ENCODE peak calls at places on chromosomes 6 and 20, in nine cellular contexts. Z is CD8-positive, alpha-beta T cell; Q is SJSA1; I is IMR-90; D is adipocyte; P is small intestine; M is PC-3; C is GM23248; Y is ascending aorta. L is an unnamed sample. For H3K36me3, the result is how much of the 10 kb centered on the place peaks cover.

GRCh38 chr6:3057063-3057462 is 11.2 kb upstream of the RIPK1 start:
- DNase-seq in Q (no peak), M (no peak), P (no peak), Z (no peak), I (no peak), C (no peak), Y (no peak), D (no peak), L (no peak)

GRCh38 chr6:132395015-132395597 is 6.2 kb downstream of the MOXD1 start:
- DNase-seq in Z (no peak), C (no peak), Y (no peak), I (no peak), Q (no peak), P (no peak), D (no peak), M (no peak), L (no peak)

GRCh38 chr20:59002874-59003399 is 4.1 kb downstream of the CTSZ start:
- DNase-seq in M (no peak), C (no peak), P (no peak), Y (no peak), D (no peak), Q (no peak), I (no peak), Z (no peak), L (no peak)

GRCh38 chr20:63652192-63652980 is 838 bp downstream of the STMN3 start:
- DNase-seq in C (peak), Y (no peak), I (no peak), P (no peak), M (no peak), Z (no peak), D (peak), Q (no peak), L (peak)

GRCh38 chr6:45668705-45669104 is 291.0 kb upstream of the SUPT3H start:
- DNase-seq in Q (peak), P (no peak), M (no peak), C (no peak), Z (no peak), D (no peak), I (no peak), Y (no peak), L (no peak)

GRCh38 chr20:53444386-53444785 is 149.3 kb downstream of the ZNF217 start:
- DNase-seq in Z (no peak), Q (no peak), P (no peak), Y (no peak), D (no peak), C (no peak), M (no peak), I (no peak), L (no peak)

GRCh38 chr20:39823239-39823638 is 861.1 kb downstream of the DHX35 start:
- DNase-seq in C (peak), Z (no peak), P (no peak), M (no peak), Q (peak), D (peak), I (peak), Y (no peak), L (no peak)

GRCh38 chr6:72826744-72827438 is 205.0 kb downstream of the KCNQ5 start:
- DNase-seq in Q (no peak), D (peak), Y (no peak), P (no peak), I (peak), M (peak), Z (no peak), C (peak), L (no peak)

GRCh38 chr6:112946051-112946450 is 598.9 kb downstream of the RFPL4B start:
- DNase-seq in Z (no peak), D (no peak), Q (no peak), P (no peak), I (peak), M (no peak), C (no peak), Y (no peak), L (no peak)

GRCh38 chr20:21514553-21515251 is 838 bp upstream of the NKX2-2 start:
- DNase-seq in I (no peak), D (no peak), P (no peak), M (no peak), Y (no peak), Z (no peak), Q (peak), C (no peak), L (no peak)

GRCh38 chr20:63618291-63618980 is 8.5 kb downstream of the GMEB2 start:
- DNase-seq in C (no peak), Z (no peak), P (no peak), Q (no peak), M (no peak), Y (no peak), I (no peak), D (no peak), L (no peak)

GRCh38 chr6:11972270-11972669 is 39.8 kb upstream of the HIVEP1 start:
- DNase-seq in Z (no peak), M (no peak), Y (no peak), Q (no peak), I (no peak), C (no peak), D (no peak), P (no peak), L (no peak)

GRCh38 chr6:4460595-4461475 is 315.4 kb upstream of the CDYL start:
- DNase-seq in P (no peak), C (peak), I (peak), D (peak), Z (no peak), Q (no peak), Y (peak), M (no peak), L (no peak)

GRCh38 chr6:7201732-7202541 is 94.2 kb downstream of the RREB1 start:
- DNase-seq in M (no peak), I (no peak), Z (no peak), D (no peak), Y (peak), Q (no peak), C (no peak), P (no peak), L (no peak)

GRCh38 chr6:31086788-31087440 is 25.5 kb downstream of the C6orf15 start:
- DNase-seq in P (no peak), I (peak), C (peak), Z (no peak), Y (no peak), Q (no peak), M (peak), D (peak), L (no peak)

DNA sequence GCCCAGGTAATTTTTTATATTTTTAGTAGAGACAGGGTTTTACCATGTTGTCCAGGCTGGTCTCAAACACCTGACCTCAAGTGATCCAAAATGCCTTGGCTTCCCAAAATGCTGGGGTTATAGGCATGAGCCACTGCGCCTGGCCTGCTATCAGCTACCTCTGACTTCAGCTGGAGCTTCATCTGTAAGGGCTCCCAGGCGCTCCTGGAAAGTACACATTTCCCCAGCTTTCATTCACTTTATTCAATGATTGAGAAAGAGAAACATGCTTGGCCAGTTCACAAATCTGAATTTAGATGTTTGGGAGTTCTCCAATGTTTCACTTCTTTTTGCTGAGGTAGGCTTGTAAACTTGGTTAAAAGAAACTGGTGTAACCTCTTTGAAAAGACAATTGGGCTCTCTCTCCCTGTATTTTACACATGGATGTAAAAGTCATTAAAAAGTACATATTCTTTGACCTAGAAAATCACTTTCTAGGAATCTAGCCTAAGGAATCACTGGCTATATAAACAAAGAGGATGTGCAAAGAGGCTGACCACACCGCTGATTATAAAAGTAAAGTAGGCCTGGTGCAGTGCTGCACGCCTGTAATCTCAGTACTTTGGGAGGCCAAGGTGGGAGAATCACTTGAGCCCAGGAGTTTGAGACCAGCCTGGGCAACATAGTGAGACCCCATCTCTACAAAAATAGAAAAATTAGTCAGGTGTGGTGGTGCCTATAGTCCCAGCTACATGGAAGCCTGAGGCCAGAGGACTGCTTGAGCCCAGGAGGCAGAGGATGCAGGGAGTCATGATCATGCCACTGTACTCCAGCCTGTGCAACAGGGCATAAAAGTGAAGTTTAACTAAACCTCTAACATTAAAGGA is 128.9 kb downstream of the BACH2 start:
- DNase-seq in I (no peak), P (no peak), Z (no peak), C (no peak), M (no peak), Y (no peak), Q (no peak), D (no peak), L (no peak)
- H3K36me3 ChIP-seq in I (under half), P (under half), Z (under half), C (under half), M (under half), Y (under half), Q (under half), D (under half), L (under half)

GRCh38 chr20:35048739-35049138 is 43.9 kb downstream of the TRPC4AP start:
- DNase-seq in M (no peak), Z (no peak), P (no peak), D (no peak), Y (no peak), Q (no peak), C (no peak), I (no peak), L (no peak)
- H3K36me3 ChIP-seq in M (under half), Z (under half), P (under half), D (half or more), Y (under half), Q (half or more), C (half or more), I (under half), L (under half)

GRCh38 chr6:1296079-1296478 is 15.8 kb upstream of the FOXQ1 start:
- DNase-seq in C (no peak), I (no peak), Q (no peak), D (no peak), Z (no peak), Y (no peak), M (peak), P (no peak), L (no peak)

GRCh38 chr6:1295420-1295819 is 16.5 kb upstream of the FOXQ1 start:
- DNase-seq in M (no peak), Q (no peak), I (no peak), C (no peak), Y (no peak), P (no peak), Z (no peak), D (no peak), L (no peak)

GRCh38 chr6:1290805-1291204 is 21.1 kb upstream of the FOXQ1 start:
- DNase-seq in Y (no peak), Q (no peak), P (no peak), Z (no peak), C (no peak), D (no peak), M (no peak), I (no peak), L (no peak)

GRCh38 chr6:1286972-1287600 is 24.8 kb upstream of the FOXQ1 start:
- DNase-seq in D (peak), Q (peak), Z (no peak), M (peak), C (peak), I (peak), P (peak), Y (no peak), L (no peak)

DNA sequence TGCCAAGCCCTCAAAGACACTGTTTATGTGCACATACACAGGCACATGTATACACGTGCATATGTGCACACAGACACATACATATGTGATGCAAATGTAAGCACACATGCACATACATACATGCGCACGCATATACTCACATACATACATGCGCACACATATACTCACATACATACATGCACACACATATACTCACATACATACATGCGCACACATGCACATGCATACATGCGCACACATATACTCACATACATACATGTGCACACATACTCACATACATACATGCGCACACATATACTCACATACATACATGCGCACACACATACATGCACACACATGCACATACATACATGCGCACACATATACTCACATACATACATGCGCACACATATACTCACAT is 20.5 kb upstream of the FOXQ1 start:
- DNase-seq in P (no peak), D (no peak), Q (no peak), M (no peak), Z (no peak), Y (no peak), I (no peak), C (no peak), L (no peak)
- H3K36me3 ChIP-seq in P (under half), D (under half), Q (under half), M (under half), Z (under half), Y (under half), I (under half), C (under half), L (under half)

GRCh38 chr20:32315399-32315798 is 37.9 kb downstream of the KIF3B start:
- DNase-seq in P (no peak), D (no peak), I (no peak), Q (no peak), C (no peak), M (no peak), Y (no peak), Z (no peak), L (no peak)
- H3K36me3 ChIP-seq in P (under half), D (under half), I (under half), Q (under half), C (under half), M (under half), Y (under half), Z (under half), L (under half)

DNA sequence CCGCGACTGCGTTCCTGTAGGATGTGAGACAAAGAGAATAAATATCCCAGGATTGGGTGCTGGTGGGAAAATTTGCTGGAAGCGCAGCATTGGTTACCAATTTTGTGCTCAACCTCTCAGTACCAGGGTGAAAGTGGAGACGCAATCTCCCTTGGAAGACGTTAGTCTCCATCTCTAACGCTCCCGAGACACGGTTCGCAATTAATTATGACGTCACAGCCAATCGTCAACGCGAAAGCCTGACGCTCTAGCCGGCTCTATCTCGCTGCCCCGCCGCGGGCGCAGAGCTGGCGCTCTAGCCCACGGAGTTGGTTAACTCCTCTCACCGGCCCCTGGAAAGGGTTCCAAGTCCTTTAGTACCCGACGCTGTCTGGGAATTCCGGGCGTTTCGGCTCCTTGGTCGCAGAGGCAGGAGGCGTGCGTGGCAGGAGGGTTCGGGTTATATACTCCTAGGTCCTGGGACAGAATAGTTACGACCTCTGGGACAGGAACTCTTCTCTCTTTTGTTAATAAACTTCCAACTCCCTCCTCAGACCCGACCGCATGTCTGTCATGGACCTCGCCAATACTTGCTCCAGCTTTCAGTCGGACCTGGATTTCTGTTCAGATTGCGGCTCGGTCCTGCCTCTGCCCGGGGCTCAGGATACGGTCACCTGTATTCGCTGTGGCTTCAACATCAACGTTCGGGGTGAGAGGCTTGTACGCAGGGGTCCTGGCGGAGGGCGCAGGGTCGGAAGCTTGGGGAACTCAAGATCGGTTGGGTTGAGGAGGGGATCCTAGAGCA is at the start of gene POLR1H:
- DNase-seq in C (peak), D (peak), I (peak), Q (peak), M (peak), Y (peak), Z (peak), P (peak), L (peak)
- H3K36me3 ChIP-seq in C (under half), D (under half), I (under half), Q (under half), M (under half), Y (under half), Z (under half), P (under half), L (under half)

GRCh38 chr6:148446681-148447080 is 104.0 kb downstream of the SASH1 start:
- DNase-seq in Z (no peak), M (peak), C (no peak), Q (no peak), D (no peak), I (no peak), Y (no peak), P (no peak), L (no peak)

GRCh38 chr6:148447521-148448230 is 105.0 kb downstream of the SASH1 start:
- DNase-seq in P (no peak), Q (no peak), Y (no peak), M (no peak), D (no peak), C (no peak), Z (no peak), I (no peak), L (no peak)

GRCh38 chr6:148445116-148445515 is 102.5 kb downstream of the SASH1 start:
- DNase-seq in M (peak), P (no peak), D (no peak), Z (no peak), I (no peak), Y (no peak), C (no peak), Q (no peak), L (no peak)

GRCh38 chr6:148443798-148444560 is 101.3 kb downstream of the SASH1 start:
- DNase-seq in I (no peak), Z (no peak), C (no peak), P (no peak), D (no peak), Y (no peak), M (no peak), Q (no peak), L (no peak)

GRCh38 chr6:148445620-148446019 is 103.0 kb downstream of the SASH1 start:
- DNase-seq in I (peak), D (peak), M (peak), Y (no peak), C (peak), Q (peak), Z (no peak), P (no peak), L (no peak)
- H3K36me3 ChIP-seq in I (under half), D (under half), M (under half), Y (under half), C (under half), Q (under half), Z (under half), P (under half), L (under half)

DNA sequence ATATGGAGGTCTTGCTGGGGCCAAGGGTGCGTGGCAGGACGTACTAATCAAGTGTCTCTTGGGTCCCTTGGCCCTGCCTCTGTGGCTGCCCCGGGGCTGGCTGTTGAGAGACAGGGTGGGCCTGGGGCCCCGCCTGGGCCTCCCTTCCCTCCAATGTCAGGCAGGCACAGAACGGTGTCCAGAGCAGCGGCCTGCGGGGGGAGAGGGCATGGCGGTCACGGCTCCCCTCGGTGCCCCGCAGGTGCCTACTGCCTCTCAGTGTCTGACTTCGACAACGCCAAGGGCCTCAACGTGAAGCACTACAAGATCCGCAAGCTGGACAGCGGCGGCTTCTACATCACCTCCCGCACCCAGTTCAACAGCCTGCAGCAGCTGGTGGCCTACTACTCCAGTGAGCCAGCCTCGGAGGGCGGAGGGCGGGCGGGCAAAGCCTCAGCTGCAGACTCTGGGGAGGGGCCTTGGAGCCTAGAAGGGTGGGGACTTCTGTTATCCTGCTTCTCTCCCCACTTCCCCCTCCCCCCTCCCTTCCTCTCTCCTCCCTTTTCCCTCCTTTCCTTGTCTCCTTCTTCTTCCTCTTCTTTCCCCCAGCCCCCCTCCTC is 50.1 kb downstream of the SRC start:
- DNase-seq in Y (no peak), C (no peak), D (no peak), M (no peak), Z (no peak), I (no peak), Q (no peak), P (no peak), L (no peak)
- H3K36me3 ChIP-seq in Y (half or more), C (under half), D (under half), M (under half), Z (under half), I (under half), Q (under half), P (under half), L (under half)

L was measured in CD4-positive, alpha-beta memory T cell.